ENCODE peak calls at places on chromosomes 6 and 20, in six cellular contexts. H, Z, O, K, X and M are unnamed samples.

GRCh38 chr6:138590796-138591709 is 91.8 kb upstream of the NHSL1 start:
- DNase-seq in H (peak), X (peak), K (peak), O (peak), Z (no peak), M (peak)

GRCh38 chr6:37052027-37052628 is 46.7 kb downstream of the FGD2 start:
- DNase-seq in X (no peak), K (no peak), Z (no peak), O (no peak), H (no peak), M (peak)

GRCh38 chr20:51481311-51481997 is 61.1 kb downstream of the NFATC2 start:
- DNase-seq in O (peak), H (no peak), K (no peak), X (no peak), Z (no peak), M (no peak)

GRCh38 chr6:79353226-79353625 is 118.7 kb upstream of the HMGN3 start:
- DNase-seq in K (no peak), O (peak), Z (no peak), X (no peak), H (no peak), M (no peak)

GRCh38 chr20:63053430-63054102 is 46.8 kb upstream of the BHLHE23 start:
- DNase-seq in X (no peak), H (no peak), K (no peak), O (no peak), Z (peak), M (peak)

GRCh38 chr6:99446076-99446475 is 21.0 kb upstream of the PNISR start:
- DNase-seq in X (no peak), K (no peak), H (no peak), Z (no peak), O (no peak), M (no peak)

GRCh38 chr6:149766156-149766768 is 16.7 kb downstream of the PCMT1 start:
- DNase-seq in O (no peak), X (no peak), Z (no peak), K (peak), H (no peak), M (no peak)

GRCh38 chr6:170045563-170045960 is 245.3 kb downstream of the DLL1 start:
- DNase-seq in H (no peak), X (no peak), O (no peak), K (no peak), Z (no peak), M (no peak)

GRCh38 chr6:1336246-1336843 is 24.4 kb downstream of the FOXQ1 start:
- DNase-seq in H (peak), K (no peak), X (no peak), O (peak), Z (no peak), M (peak)